ENCODE peak calls at places on chromosome 12, in six cellular contexts. Z is brain microvascular endothelial cell, P is breast epithelium, O is RWPE2, X is psoas muscle, W is uterus. M is an unnamed sample.

GRCh38 chr12:96456265-96456974 is 33.0 kb upstream of the CFAP54 start:
- DNase-seq in Z (no peak), P (no peak), O (no peak), X (no peak), W (no peak), M (no peak)

GRCh38 chr12:41507286-41507685 is 319.2 kb downstream of the PDZRN4 start:
- DNase-seq in Z (no peak), P (no peak), O (no peak), X (no peak), W (no peak), M (no peak)

GRCh38 chr12:70609739-70610491 is 27.3 kb downstream of the PTPRB start:
- DNase-seq in Z (no peak), P (no peak), O (no peak), X (peak; percentile 66), W (peak; percentile 19), M (peak; percentile 83)

GRCh38 chr12:10363665-10363921 is 26.2 kb downstream of the KLRK1 start:
- DNase-seq in Z (no peak), P (no peak), O (no peak), X (no peak), W (no peak), M (no peak)

GRCh38 chr12:44874981-44875416 is 1.1 kb downstream of the NELL2 start:
- DNase-seq in Z (no peak), P (no peak), O (no peak), X (no peak), W (no peak), M (no peak)

GRCh38 chr12:56626691-56627090 is 3.4 kb downstream of the BAZ2A start:
- DNase-seq in Z (no peak), P (no peak), O (no peak), X (no peak), W (no peak), M (no peak)

GRCh38 chr12:120639771-120640721 is at the start of gene CABP1:
- DNase-seq in Z (no peak), P (no peak), O (no peak), X (peak; percentile 60), W (no peak), M (peak; percentile 75)

GRCh38 chr12:69196302-69197288 is 42.8 kb upstream of the CPSF6 start:
- DNase-seq in Z (no peak), P (no peak), O (no peak), X (no peak), W (no peak), M (no peak)

GRCh38 chr12:75783093-75783877 is 248.3 kb downstream of the PHLDA1 start:
- DNase-seq in Z (no peak), P (no peak), O (no peak), X (peak; percentile 53), W (no peak), M (no peak)

GRCh38 chr12:27366621-27367020 is 34.0 kb downstream of the BMAL2 start:
- DNase-seq in Z (no peak), P (no peak), O (no peak), X (no peak), W (no peak), M (no peak)

GRCh38 chr12:118292836-118293235 is 79.9 kb downstream of the TAOK3 start:
- DNase-seq in Z (no peak), P (no peak), O (no peak), X (no peak), W (no peak), M (no peak)

GRCh38 chr12:54352891-54353874 is 11.1 kb downstream of the GPR84 start:
- DNase-seq in Z (no peak), P (no peak), O (no peak), X (no peak), W (peak; percentile 74), M (no peak)

GRCh38 chr12:77642246-77642645 is 188.4 kb upstream of the NAV3 start:
- DNase-seq in Z (no peak), P (no peak), O (no peak), X (no peak), W (no peak), M (no peak)

GRCh38 chr12:57815177-57816000 is 3.1 kb downstream of the AVIL start:
- DNase-seq in Z (no peak), P (no peak), O (no peak), X (no peak), W (no peak), M (no peak)

GRCh38 chr12:6925543-6926279 is 2.0 kb upstream of the ATN1 start:
- DNase-seq in Z (no peak), P (peak; percentile 94), O (no peak), X (peak; percentile 81), W (peak; percentile 80), M (peak; percentile 88)

GRCh38 chr12:53252349-53252916 is 15.7 kb upstream of the ESPL1 start:
- DNase-seq in Z (no peak), P (peak; percentile 60), O (no peak), X (peak; percentile 57), W (peak; percentile 31), M (peak; percentile 76)

GRCh38 chr12:73964641-73965040 is 573.0 kb upstream of the ATXN7L3B start:
- DNase-seq in Z (no peak), P (no peak), O (no peak), X (no peak), W (no peak), M (no peak)

GRCh38 chr12:71472441-71472911 is 32.9 kb downstream of the LGR5 start:
- DNase-seq in Z (no peak), P (no peak), O (no peak), X (no peak), W (no peak), M (no peak)

GRCh38 chr12:71782007-71782406 is 27.3 kb downstream of the RAB21 start:
- DNase-seq in Z (no peak), P (no peak), O (no peak), X (no peak), W (no peak), M (no peak)

GRCh38 chr12:103909811-103910210 is 20.4 kb upstream of the HSP90B1 start:
- DNase-seq in Z (peak; percentile 33), P (peak; percentile 55), O (no peak), X (no peak), W (no peak), M (no peak)

GRCh38 chr12:127108360-127109215 is 1158.4 kb upstream of the TMEM132C start:
- DNase-seq in Z (peak; percentile 76), P (no peak), O (no peak), X (peak; percentile 64), W (peak; percentile 16), M (no peak)

GRCh38 chr12:12405882-12406281 is 49.0 kb downstream of the BORCS5 start:
- DNase-seq in Z (no peak), P (peak; percentile 90), O (no peak), X (no peak), W (peak; percentile 21), M (no peak)

GRCh38 chr12:112838731-112839130 is 47.2 kb downstream of the RPH3A start:
- DNase-seq in Z (no peak), P (no peak), O (no peak), X (no peak), W (no peak), M (no peak)

GRCh38 chr12:127588224-127588623 is 678.7 kb upstream of the TMEM132C start:
- DNase-seq in Z (peak; percentile 93), P (no peak), O (no peak), X (no peak), W (no peak), M (no peak)

GRCh38 chr12:128969480-128970055 is 116.3 kb downstream of the GLT1D1 start:
- DNase-seq in Z (peak; percentile 11), P (no peak), O (no peak), X (no peak), W (no peak), M (no peak)

GRCh38 chr12:122021193-122021821 is 377 bp upstream of the BCL7A start:
- DNase-seq in Z (no peak), P (no peak), O (no peak), X (peak; percentile 65), W (peak; percentile 37), M (peak; percentile 77)

GRCh38 chr12:3520168-3520567 is 29.2 kb downstream of the PRMT8 start:
- DNase-seq in Z (no peak), P (no peak), O (no peak), X (peak; percentile 57), W (no peak), M (no peak)

GRCh38 chr12:3526776-3527175 is 35.8 kb downstream of the PRMT8 start:
- DNase-seq in Z (no peak), P (no peak), O (no peak), X (no peak), W (no peak), M (no peak)

GRCh38 chr12:3523728-3524127 is 32.7 kb downstream of the PRMT8 start:
- DNase-seq in Z (no peak), P (no peak), O (no peak), X (no peak), W (no peak), M (no peak)

GRCh38 chr12:3520711-3521110 is 29.7 kb downstream of the PRMT8 start:
- DNase-seq in Z (no peak), P (no peak), O (no peak), X (no peak), W (no peak), M (no peak)

GRCh38 chr12:3523058-3523457 is 32.1 kb downstream of the PRMT8 start:
- DNase-seq in Z (no peak), P (no peak), O (no peak), X (no peak), W (no peak), M (no peak)
- TF ChIP-seq CTCF in Z (peak; percentile 21), P (no peak), O (peak; percentile 69), X (no peak), W (no peak), M (no peak)

GRCh38 chr12:101859664-101860607 is 17.4 kb upstream of the DRAM1 start:
- DNase-seq in Z (no peak), P (no peak), O (no peak), X (no peak), W (no peak), M (no peak)
- H3K27ac ChIP-seq in Z (peak overlapping the region; percentile 64), P (no peak overlapping the region), O (no peak overlapping the region), X (no peak overlapping the region), W (no peak overlapping the region), M (no peak overlapping the region)

DNA sequence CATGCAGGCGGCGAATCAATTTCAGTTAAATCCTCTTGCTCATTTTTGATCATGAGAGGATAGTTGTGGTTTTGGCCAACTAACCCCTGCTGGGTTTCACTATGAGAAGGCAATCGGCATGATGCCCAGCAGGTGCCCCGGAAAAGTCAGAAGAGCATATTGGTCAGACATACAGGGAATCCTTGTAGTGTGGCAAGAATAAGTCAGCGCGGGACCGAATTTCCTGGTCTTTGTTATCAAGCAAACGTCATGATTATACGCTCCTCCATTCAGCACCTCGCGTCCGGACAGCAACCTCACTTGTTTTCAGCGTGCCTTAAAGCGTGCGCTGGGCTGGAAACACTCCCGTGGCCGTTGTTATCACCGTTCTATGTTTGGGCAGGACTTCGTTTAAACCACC is 1.8 kb downstream of the TBC1D30 start:
- DNase-seq in Z (peak; percentile 54), P (no peak), O (no peak), X (peak; percentile 53), W (peak; percentile 35), M (peak; percentile 74)
- TF ChIP-seq CTCF in Z (no peak), P (no peak), O (no peak), X (no peak), W (no peak), M (no peak)

DNA sequence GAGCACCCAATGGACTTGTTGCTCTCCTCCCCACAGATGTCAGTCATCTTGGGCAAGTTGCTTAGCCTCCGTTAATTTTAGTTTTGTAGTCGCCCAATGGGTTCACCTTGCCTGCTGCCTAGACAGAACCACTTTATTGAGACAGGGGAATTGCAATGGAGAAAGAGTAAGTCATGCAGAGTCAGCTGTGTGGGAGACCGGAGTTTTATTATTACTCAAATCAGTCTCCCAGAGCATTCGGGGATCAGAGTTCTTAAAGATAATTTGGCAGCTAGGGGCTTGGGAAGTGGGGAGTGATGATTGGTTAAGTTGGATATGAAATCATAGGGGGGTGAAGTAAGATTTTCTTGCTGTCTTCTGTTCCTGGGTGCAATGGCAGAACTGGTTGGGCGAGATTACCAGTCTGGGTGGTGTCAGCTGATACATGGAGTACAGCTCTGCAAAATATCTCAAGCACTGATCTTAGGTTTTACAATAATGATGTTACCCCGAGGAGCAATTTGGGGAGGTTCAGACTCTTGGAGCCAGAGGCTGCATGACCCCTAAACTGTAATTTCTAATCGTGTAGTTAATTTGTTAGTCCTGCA is 50.2 kb downstream of the SLC38A1 start:
- DNase-seq in Z (no peak), P (no peak), O (no peak), X (no peak), W (no peak), M (no peak)
- H3K27ac ChIP-seq in Z (no peak overlapping the region), P (peak overlapping the region; percentile 65), O (peak overlapping the region; percentile 73), X (no peak overlapping the region), W (no peak overlapping the region), M (no peak overlapping the region)

M was measured in kidney.